ENCODE peak calls at places on chromosomes 2 and 18, in ten cellular contexts. Y is EH; G is fibroblast of pulmonary artery; P is kidney; E is stimulated activated CD8-positive, alpha-beta memory T cell treated with anti-CD3 and anti-CD28 coated beads, Interleukin-7, amount 100 ng/mL, for 1 hour; F is anterior cingulate cortex; O is astrocyte of the spinal cord; R is mesenteric fat pad; I is NT2/D1; U is AG08396. C is an unnamed sample.

GRCh38 chr2:224901121-224901676 is 141.1 kb downstream of the DOCK10 start:
- DNase-seq in Y (no peak), G (no peak), P (no peak), E (no peak), F (no peak), O (no peak), R (no peak), I (no peak), U (no peak), C (no peak)

GRCh38 chr2:105617631-105618350 is 126.9 kb upstream of the NCK2 start:
- DNase-seq in Y (no peak), G (no peak), P (no peak), E (no peak), F (no peak), O (no peak), R (no peak), I (no peak), U (no peak), C (no peak)

GRCh38 chr18:31983020-31983419 is 35.6 kb upstream of the RNF125 start:
- DNase-seq in Y (no peak), G (no peak), P (no peak), E (no peak), F (no peak), O (no peak), R (no peak), I (no peak), U (no peak), C (no peak)

GRCh38 chr2:197088694-197089093 is 162.2 kb upstream of the PGAP1 start:
- DNase-seq in Y (peak; percentile 41), G (peak; percentile 74), P (no peak), E (no peak), F (no peak), O (peak; percentile 86), R (no peak), I (no peak), U (no peak), C (no peak)

GRCh38 chr18:1774261-1774660 is 797.0 kb downstream of the METTL4 start:
- DNase-seq in Y (no peak), G (no peak), P (no peak), E (no peak), F (no peak), O (no peak), R (no peak), I (no peak), U (no peak), C (no peak)

GRCh38 chr2:36902385-36903120 is 63.8 kb downstream of the STRN start:
- DNase-seq in Y (no peak), G (no peak), P (no peak), E (no peak), F (no peak), O (no peak), R (no peak), I (no peak), U (no peak), C (no peak)

GRCh38 chr2:65228249-65228750 is 669 bp downstream of the ACTR2 start:
- DNase-seq in Y (peak; percentile 68), G (no peak), P (no peak), E (peak; percentile 17), F (no peak), O (peak; percentile 60), R (no peak), I (no peak), U (no peak), C (peak; percentile 34)

GRCh38 chr2:210171309-210172218 is at the start of gene KANSL1L:
- DNase-seq in Y (peak; percentile 97), G (peak; percentile 97), P (peak; percentile 100), E (peak; percentile 97), F (peak; percentile 98), O (peak; percentile 98), R (peak; percentile 100), I (peak; percentile 96), U (peak; percentile 96), C (peak; percentile 93)

GRCh38 chr2:188369365-188369764 is 77.7 kb downstream of the GULP1 start:
- DNase-seq in Y (peak; percentile 76), G (peak; percentile 77), P (no peak), E (no peak), F (peak; percentile 7), O (peak; percentile 61), R (no peak), I (peak; percentile 15), U (peak; percentile 36), C (no peak)

GRCh38 chr2:199581504-199581903 is 123.8 kb upstream of the SATB2 start:
- DNase-seq in Y (no peak), G (no peak), P (no peak), E (no peak), F (no peak), O (peak; percentile 10), R (no peak), I (no peak), U (no peak), C (no peak)

GRCh38 chr2:187936228-187936627 is 355.4 kb upstream of the GULP1 start:
- DNase-seq in Y (no peak), G (no peak), P (no peak), E (no peak), F (no peak), O (no peak), R (no peak), I (no peak), U (no peak), C (no peak)

GRCh38 chr2:100272848-100273329 is 49.4 kb downstream of the LONRF2 start:
- DNase-seq in Y (no peak), G (peak; percentile 75), P (no peak), E (no peak), F (no peak), O (no peak), R (no peak), I (no peak), U (no peak), C (no peak)

GRCh38 chr2:48116518-48116917 is 210.2 kb upstream of the FBXO11 start:
- DNase-seq in Y (no peak), G (no peak), P (no peak), E (no peak), F (no peak), O (no peak), R (no peak), I (no peak), U (no peak), C (no peak)

GRCh38 chr2:176454893-176455810 is 185.9 kb downstream of the MTX2 start:
- DNase-seq in Y (peak; percentile 72), G (peak; percentile 77), P (peak; percentile 87), E (peak; percentile 79), F (peak; percentile 38), O (peak; percentile 74), R (no peak), I (peak; percentile 58), U (peak; percentile 51), C (peak; percentile 39)

GRCh38 chr2:191202209-191202721 is 42.9 kb upstream of the MYO1B start:
- DNase-seq in Y (peak; percentile 86), G (peak; percentile 92), P (no peak), E (no peak), F (no peak), O (peak; percentile 65), R (no peak), I (no peak), U (peak; percentile 50), C (no peak)

GRCh38 chr2:200662727-200663126 is 76.9 kb downstream of the AOX1 start:
- DNase-seq in Y (peak; percentile 77), G (peak; percentile 44), P (no peak), E (no peak), F (no peak), O (peak; percentile 62), R (no peak), I (peak; percentile 44), U (peak; percentile 34), C (no peak)

GRCh38 chr2:240464514-240465241 is 29.2 kb downstream of the GPC1 start:
- DNase-seq in Y (no peak), G (no peak), P (peak; percentile 68), E (no peak), F (no peak), O (no peak), R (peak; percentile 82), I (no peak), U (no peak), C (no peak)

GRCh38 chr2:25546852-25547251 is 126.5 kb downstream of the DTNB start:
- DNase-seq in Y (no peak), G (no peak), P (no peak), E (no peak), F (no peak), O (no peak), R (no peak), I (no peak), U (no peak), C (no peak)

GRCh38 chr2:43219383-43220228 is 6.8 kb downstream of the ZFP36L2 start:
- DNase-seq in Y (peak; percentile 85), G (peak; percentile 85), P (peak; percentile 97), E (peak; percentile 42), F (peak; percentile 85), O (peak; percentile 87), R (peak; percentile 93), I (peak; percentile 59), U (peak; percentile 83), C (peak; percentile 72)

GRCh38 chr2:99822487-99823218 is 319.7 kb downstream of the AFF3 start:
- DNase-seq in Y (no peak), G (no peak), P (no peak), E (no peak), F (no peak), O (no peak), R (no peak), I (peak; percentile 35), U (no peak), C (no peak)

GRCh38 chr2:236754234-236754924 is 184.8 kb downstream of the ACKR3 start:
- DNase-seq in Y (no peak), G (no peak), P (no peak), E (no peak), F (no peak), O (no peak), R (no peak), I (no peak), U (no peak), C (no peak)

GRCh38 chr2:98378901-98379300 is 32.6 kb downstream of the CNGA3 start:
- DNase-seq in Y (peak; percentile 25), G (peak; percentile 87), P (no peak), E (no peak), F (no peak), O (peak; percentile 41), R (no peak), I (no peak), U (peak; percentile 52), C (no peak)

GRCh38 chr2:102660070-102660469 is 40.7 kb downstream of the SLC9A2 start:
- DNase-seq in Y (no peak), G (no peak), P (no peak), E (no peak), F (no peak), O (no peak), R (no peak), I (no peak), U (no peak), C (no peak)

GRCh38 chr2:132937629-132938028 is 267.6 kb upstream of the LYPD1 start:
- DNase-seq in Y (peak; percentile 71), G (peak; percentile 40), P (no peak), E (no peak), F (no peak), O (peak; percentile 53), R (no peak), I (no peak), U (peak; percentile 28), C (no peak)

GRCh38 chr2:178579006-178579405 is 98.7 kb downstream of the PLEKHA3 start:
- DNase-seq in Y (peak; percentile 52), G (peak; percentile 16), P (no peak), E (no peak), F (no peak), O (peak; percentile 46), R (no peak), I (no peak), U (no peak), C (no peak)

GRCh38 chr2:85355521-85355920 is 952 bp downstream of the ELMOD3 start:
- DNase-seq in Y (peak; percentile 19), G (no peak), P (no peak), E (no peak), F (no peak), O (no peak), R (no peak), I (no peak), U (no peak), C (no peak)

GRCh38 chr2:199704358-199705238 is 146.4 kb downstream of the FTCDNL1 start:
- DNase-seq in Y (peak; percentile 40), G (peak; percentile 18), P (no peak), E (no peak), F (peak; percentile 9), O (no peak), R (no peak), I (peak; percentile 18), U (peak; percentile 18), C (no peak)

GRCh38 chr2:69570474-69570873 is 73.1 kb downstream of the AAK1 start:
- DNase-seq in Y (no peak), G (no peak), P (no peak), E (no peak), F (no peak), O (no peak), R (no peak), I (no peak), U (no peak), C (no peak)

C was measured in effector memory CD4-positive, alpha-beta T cell.